ENCODE peak calls at places on chromosomes 3 and 15, in ten cellular contexts. Q, R, D, G, N, M, S, E, I and V are unnamed samples.

GRCh38 chr3:4418156-4418555 is 48.9 kb downstream of the SUMF1 start:
- DNase-seq in S (no peak), M (no peak), D (no peak), Q (no peak), E (no peak), I (no peak), N (no peak), R (no peak), G (no peak), V (no peak)

GRCh38 chr15:57550640-57551039 is 41.1 kb upstream of the MYZAP start:
- DNase-seq in N (no peak), G (no peak), R (no peak), D (no peak), M (peak), S (no peak), Q (peak), I (no peak), E (no peak), V (peak)

GRCh38 chr3:58102976-58103447 is 94.8 kb downstream of the FLNB start:
- DNase-seq in E (no peak), S (no peak), N (no peak), G (no peak), I (no peak), M (no peak), R (no peak), Q (no peak), D (no peak), V (no peak)

GRCh38 chr15:38050529-38050928 is 116.1 kb downstream of the TMCO5A start:
- DNase-seq in R (no peak), Q (no peak), S (no peak), M (no peak), I (no peak), N (no peak), G (no peak), D (no peak), E (no peak), V (peak)

GRCh38 chr3:8741581-8742355 is 8.2 kb downstream of the CAV3 start:
- DNase-seq in I (no peak), E (peak), Q (no peak), S (no peak), N (peak), D (no peak), R (peak), G (peak), M (no peak), V (no peak)

GRCh38 chr3:71504250-71505036 is 79.1 kb downstream of the FOXP1 start:
- DNase-seq in S (no peak), R (peak), D (no peak), Q (no peak), M (no peak), I (no peak), G (peak), N (peak), E (peak), V (no peak)

GRCh38 chr3:10845240-10845761 is 29.3 kb downstream of the SLC6A11 start:
- DNase-seq in E (no peak), I (no peak), S (no peak), N (no peak), D (no peak), G (no peak), M (no peak), R (no peak), Q (no peak), V (no peak)

GRCh38 chr3:63559884-63560283 is 92.6 kb upstream of the SNTN start:
- DNase-seq in I (no peak), E (no peak), D (no peak), S (no peak), Q (no peak), M (no peak), N (no peak), G (no peak), R (no peak), V (no peak)

GRCh38 chr15:51750942-51751686 is at the start of gene TMOD2:
- DNase-seq in R (no peak), G (no peak), I (peak), Q (peak), S (peak), N (no peak), D (peak), M (peak), E (no peak), V (peak)

GRCh38 chr15:82808634-82809041 is 790 bp upstream of the WHAMM start:
- DNase-seq in N (no peak), S (no peak), Q (no peak), R (no peak), M (no peak), E (no peak), I (no peak), G (no peak), D (no peak), V (peak)

GRCh38 chr15:90557651-90558084 is 27.9 kb downstream of the CRTC3 start:
- DNase-seq in E (no peak), G (no peak), N (peak), R (no peak), I (no peak), M (peak), D (no peak), Q (peak), S (no peak), V (peak)

GRCh38 chr15:82737975-82738374 is 28.3 kb upstream of the AP3B2 start:
- DNase-seq in R (no peak), D (no peak), E (no peak), S (no peak), N (no peak), Q (no peak), M (no peak), I (no peak), G (no peak), V (no peak)

GRCh38 chr3:108090066-108090700 is 648 bp downstream of the CD47 start:
- DNase-seq in S (peak), R (no peak), I (peak), N (no peak), M (peak), G (no peak), Q (no peak), D (peak), E (no peak), V (peak)

GRCh38 chr15:78257681-78258080 is 6.7 kb upstream of the DNAJA4 start:
- DNase-seq in E (no peak), M (no peak), Q (no peak), G (no peak), D (no peak), S (no peak), N (no peak), I (no peak), R (no peak), V (no peak)

GRCh38 chr15:31869640-31870335 is 160.5 kb upstream of the CHRNA7 start:
- DNase-seq in R (no peak), E (no peak), S (peak), M (no peak), N (no peak), G (no peak), I (no peak), Q (peak), D (peak), V (peak)

GRCh38 chr3:109265300-109265699 is 51.0 kb downstream of the DPPA2 start:
- DNase-seq in R (no peak), I (no peak), S (no peak), E (no peak), Q (no peak), D (no peak), G (no peak), N (peak), M (no peak), V (peak)